ENCODE peak calls at places on chromosome X, in five cellular contexts. I, K, B, F and N are unnamed samples.

GRCh38 chrX:12895856-12896255 is 10.6 kb upstream of the TLR8 start:
- DNase-seq in I (no peak), K (no peak), B (peak; percentile 28), F (no peak), N (no peak)

GRCh38 chrX:65961714-65962113 is 78.2 kb downstream of the VSIG4 start:
- DNase-seq in I (no peak), K (no peak), B (no peak), F (no peak), N (no peak)

GRCh38 chrX:21638311-21638710 is 19.8 kb downstream of the KLHL34 start:
- DNase-seq in I (no peak), K (no peak), B (peak; percentile 86), F (no peak), N (no peak)

GRCh38 chrX:83521905-83522304 is 13.8 kb downstream of the POU3F4 start:
- DNase-seq in I (no peak), K (no peak), B (no peak), F (no peak), N (no peak)

GRCh38 chrX:85326234-85327059 is 53.0 kb downstream of the POF1B start:
- DNase-seq in I (peak; percentile 24), K (no peak), B (no peak), F (no peak), N (no peak)

GRCh38 chrX:8288590-8288989 is 117.5 kb upstream of the VCX2 start:
- DNase-seq in I (no peak), K (no peak), B (no peak), F (no peak), N (no peak)

GRCh38 chrX:72002886-72003285 is 92.2 kb downstream of the NHSL2 start:
- DNase-seq in I (no peak), K (no peak), B (no peak), F (no peak), N (no peak)

GRCh38 chrX:80335062-80335830 is 85.0 kb upstream of the TENT5D start:
- DNase-seq in I (peak; percentile 65), K (peak; percentile 64), B (no peak), F (peak; percentile 70), N (no peak)

GRCh38 chrX:132958086-132958703 is at the start of gene HS6ST2:
- DNase-seq in I (no peak), K (peak; percentile 31), B (no peak), F (no peak), N (no peak)

GRCh38 chrX:65668362-65669310 is 1.2 kb downstream of the MSN start:
- DNase-seq in I (peak; percentile 30), K (peak; percentile 61), B (peak; percentile 80), F (peak; percentile 77), N (peak; percentile 94)

GRCh38 chrX:31545726-31546125 is 473.9 kb upstream of the FTHL17 start:
- DNase-seq in I (no peak), K (no peak), B (no peak), F (no peak), N (no peak)

GRCh38 chrX:1554469-1555210 is 17.7 kb upstream of the P2RY8 start:
- DNase-seq in I (peak; percentile 25), K (no peak), B (no peak), F (no peak), N (peak; percentile 39)

GRCh38 chrX:47637546-47638195 is 7.9 kb upstream of the CFP start:
- DNase-seq in I (peak; percentile 37), K (peak; percentile 28), B (no peak), F (no peak), N (no peak)

GRCh38 chrX:52359614-52360232 is 9.1 kb upstream of the XAGE2 start:
- DNase-seq in I (no peak), K (no peak), B (no peak), F (no peak), N (no peak)

GRCh38 chrX:72126048-72126415 is 5.7 kb downstream of the RTL5 start:
- DNase-seq in I (no peak), K (no peak), B (no peak), F (no peak), N (no peak)

GRCh38 chrX:139194571-139195280 is 335.8 kb upstream of the F9 start:
- DNase-seq in I (peak; percentile 71), K (peak; percentile 18), B (no peak), F (no peak), N (no peak)

GRCh38 chrX:129706395-129707072 is 32.2 kb upstream of the XPNPEP2 start:
- DNase-seq in I (peak; percentile 45), K (no peak), B (no peak), F (no peak), N (no peak)

GRCh38 chrX:140342410-140342809 is 162.5 kb downstream of the SOX3 start:
- DNase-seq in I (no peak), K (no peak), B (no peak), F (no peak), N (no peak)

GRCh38 chrX:150038356-150038755 is 100.1 kb upstream of the EOLA2 start:
- DNase-seq in I (no peak), K (no peak), B (no peak), F (no peak), N (no peak)

GRCh38 chrX:78129714-78130113 is 9.7 kb downstream of the TAF9B start:
- DNase-seq in I (no peak), K (no peak), B (no peak), F (no peak), N (no peak)

GRCh38 chrX:53681661-53682060 is 4.9 kb downstream of the HUWE1 start:
- DNase-seq in I (no peak), K (no peak), B (peak; percentile 14), F (no peak), N (no peak)

GRCh38 chrX:50704987-50705386 is 109.0 kb downstream of the SHROOM4 start:
- DNase-seq in I (no peak), K (no peak), B (no peak), F (no peak), N (no peak)

GRCh38 chrX:134957836-134958235 is 33.0 kb upstream of the SMIM10 start:
- DNase-seq in I (no peak), K (no peak), B (no peak), F (no peak), N (no peak)

GRCh38 chrX:17859609-17860178 is 1.4 kb downstream of the RAI2 start:
- DNase-seq in I (peak; percentile 38), K (peak; percentile 15), B (no peak), F (no peak), N (no peak)

GRCh38 chrX:16633754-16634153 is 16.2 kb upstream of the S100G start:
- DNase-seq in I (no peak), K (no peak), B (peak; percentile 50), F (no peak), N (no peak)

GRCh38 chrX:38192007-38192625 is 28.6 kb downstream of the SRPX start:
- DNase-seq in I (peak; percentile 28), K (peak; percentile 12), B (peak; percentile 25), F (peak; percentile 14), N (peak; percentile 34)

GRCh38 chrX:15804563-15804962 is 14.3 kb downstream of the ZRSR2 start:
- DNase-seq in I (no peak), K (no peak), B (no peak), F (no peak), N (no peak)

GRCh38 chrX:151825927-151826471 is 86.7 kb upstream of the MAGEA4 start:
- DNase-seq in I (no peak), K (no peak), B (peak; percentile 1), F (peak; percentile 77), N (no peak)

GRCh38 chrX:46758163-46758955 is 559 bp downstream of the SLC9A7 start:
- DNase-seq in I (no peak), K (peak; percentile 12), B (peak; percentile 10), F (peak; percentile 35), N (no peak)

GRCh38 chrX:145405012-145405411 is 157.7 kb downstream of the SPANXN1 start:
- DNase-seq in I (no peak), K (no peak), B (peak; percentile 15), F (peak; percentile 24), N (peak; percentile 31)

GRCh38 chrX:145609951-145610511 is 207.6 kb upstream of the SLITRK2 start:
- DNase-seq in I (no peak), K (no peak), B (peak; percentile 63), F (no peak), N (no peak)

GRCh38 chrX:103363046-103363445 is 6.7 kb downstream of the TCEAL9 start:
- DNase-seq in I (no peak), K (no peak), B (no peak), F (no peak), N (no peak)

GRCh38 chrX:154370882-154371770 is 3.3 kb downstream of the FLNA start:
- DNase-seq in I (peak; percentile 91), K (peak; percentile 91), B (peak; percentile 89), F (peak; percentile 96), N (peak; percentile 94)
- TF ChIP-seq POLR2A in I (no peak), K (peak; percentile 90), B (peak; percentile 98), F (peak; percentile 100), N (peak; percentile 95)

GRCh38 chrX:40175416-40176255 is 77.9 kb upstream of the BCOR start:
- DNase-seq in I (peak; percentile 65), K (peak; percentile 80), B (no peak), F (peak; percentile 60), N (peak; percentile 93)
- TF ChIP-seq POLR2A in I (no peak), K (peak; percentile 65), B (no peak), F (no peak), N (peak; percentile 47)

GRCh38 chrX:154428176-154429171 is at the start of gene ATP6AP1:
- DNase-seq in I (peak; percentile 93), K (peak; percentile 93), B (peak; percentile 92), F (peak; percentile 97), N (peak; percentile 95)
- TF ChIP-seq POLR2A in I (no peak), K (peak; percentile 74), B (no peak), F (peak; percentile 79), N (peak; percentile 28)

DNA sequence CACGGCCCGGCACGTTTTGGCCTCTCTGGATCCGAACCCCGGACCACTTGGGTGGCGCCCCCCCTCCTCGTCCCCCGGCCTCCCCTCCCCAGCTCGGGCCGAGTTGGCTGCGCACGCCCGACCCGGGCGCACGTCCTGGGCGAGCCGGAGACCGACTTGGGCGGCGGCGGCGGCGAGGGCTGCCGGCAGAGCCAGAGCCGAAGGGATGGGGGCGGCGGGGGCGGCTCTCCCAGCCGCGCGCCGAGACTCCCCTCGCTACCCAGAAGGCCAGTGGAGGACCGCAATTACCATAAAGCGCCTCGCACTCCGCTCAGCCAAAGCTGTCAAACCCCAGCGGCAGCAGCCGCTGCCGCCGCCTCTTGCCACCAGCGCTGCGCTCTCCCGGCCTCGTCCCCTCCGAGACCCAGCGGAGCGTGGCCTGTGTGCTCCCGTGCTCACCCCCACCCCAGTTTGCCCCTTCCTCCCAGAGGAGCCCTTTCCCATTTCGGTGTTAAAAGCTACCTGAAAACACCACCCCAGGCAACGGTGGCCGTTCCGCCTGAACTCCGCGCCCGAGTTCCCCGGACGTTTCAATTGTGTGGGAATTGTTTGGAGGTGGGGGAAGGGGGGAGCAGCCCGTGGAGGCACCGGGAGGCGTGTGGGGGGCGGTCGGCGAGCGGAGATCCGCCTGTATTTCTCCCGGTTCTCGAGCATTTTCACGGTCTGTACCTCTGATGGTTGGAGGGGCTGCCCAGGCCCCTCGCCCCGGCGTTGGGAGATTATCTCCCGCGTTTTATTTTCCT is 697 bp upstream of the BCOR start:
- DNase-seq in I (no peak), K (peak; percentile 58), B (no peak), F (peak; percentile 71), N (peak; percentile 81)
- TF ChIP-seq POLR2A in I (no peak), K (peak; percentile 67), B (peak; percentile 54), F (no peak), N (peak; percentile 46)

GRCh38 chrX:136251042-136251991 is at the start of gene MAP7D3:
- DNase-seq in I (peak; percentile 60), K (peak; percentile 64), B (peak; percentile 33), F (peak; percentile 69), N (peak; percentile 70)
- TF ChIP-seq POLR2A in I (no peak), K (no peak), B (peak; percentile 40), F (peak; percentile 85), N (peak; percentile 71)